ENCODE peak calls at places on chromosomes 6 and 20, in four cellular contexts. X is A549, H is K562, M is HepG2. C is an unnamed sample.

GRCh38 chr6:157518399-157519250 is 137.6 kb downstream of the ZDHHC14 start:
- DNase-seq in X (peak; percentile 15), H (peak; percentile 79), M (no peak), C (peak; percentile 10)

GRCh38 chr6:151647871-151648639 is 154.2 kb downstream of the CCDC170 start:
- DNase-seq in X (no peak), H (no peak), M (peak; percentile 56), C (no peak)

GRCh38 chr6:167687035-167687720 is 139.5 kb upstream of the AFDN start:
- DNase-seq in X (no peak), H (no peak), M (no peak), C (no peak)

GRCh38 chr6:88619951-88620350 is 343.5 kb downstream of the RNGTT start:
- DNase-seq in X (no peak), H (no peak), M (no peak), C (no peak)

GRCh38 chr6:122671246-122671645 is 61.0 kb downstream of the PKIB start:
- DNase-seq in X (no peak), H (no peak), M (no peak), C (no peak)

GRCh38 chr6:86728976-86729375 is 208.4 kb upstream of the HTR1E start:
- DNase-seq in X (no peak), H (no peak), M (no peak), C (no peak)

GRCh38 chr6:30101939-30102700 is 10.8 kb downstream of the TRIM31 start:
- DNase-seq in X (peak; percentile 83), H (peak; percentile 95), M (peak; percentile 90), C (peak; percentile 77)

GRCh38 chr6:161835426-161836029 is 561.7 kb upstream of the AGPAT4 start:
- DNase-seq in X (no peak), H (no peak), M (peak; percentile 13), C (no peak)

GRCh38 chr20:47161411-47161810 is 195.1 kb downstream of the ZMYND8 start:
- DNase-seq in X (no peak), H (no peak), M (no peak), C (no peak)

GRCh38 chr6:106918128-106918527 is 56.4 kb downstream of the CD24 start:
- DNase-seq in X (no peak), H (no peak), M (no peak), C (no peak)

GRCh38 chr6:53541900-53542299 is 3.0 kb downstream of the GCLC start:
- DNase-seq in X (no peak), H (no peak), M (no peak), C (no peak)

GRCh38 chr6:104909140-104909525 is 47.8 kb upstream of the LIN28B start:
- DNase-seq in X (no peak), H (no peak), M (no peak), C (no peak)
- TF ChIP-seq MAZ in X (no peak), H (no peak), M (no peak), C (no peak)

GRCh38 chr6:9482030-9482731 is 932.7 kb downstream of the TFAP2A start:
- DNase-seq in X (peak; percentile 44), H (no peak), M (no peak), C (peak; percentile 96)
- TF ChIP-seq MAZ in X (no peak), H (no peak), M (no peak), C (no peak)

GRCh38 chr6:4008324-4009047 is 70.5 kb downstream of the FAM217A start:
- DNase-seq in X (peak; percentile 43), H (peak; percentile 24), M (peak; percentile 86), C (peak; percentile 92)
- TF ChIP-seq MAZ in X (no peak), H (no peak), M (no peak), C (no peak)

GRCh38 chr20:19807901-19808300 is 49.8 kb downstream of the RIN2 start:
- DNase-seq in X (no peak), H (no peak), M (no peak), C (peak; percentile 52)

GRCh38 chr20:19799325-19799724 is 41.3 kb downstream of the RIN2 start:
- DNase-seq in X (no peak), H (no peak), M (no peak), C (no peak)

GRCh38 chr20:19806806-19807691 is 49.0 kb downstream of the RIN2 start:
- DNase-seq in X (no peak), H (no peak), M (no peak), C (peak; percentile 35)

GRCh38 chr20:19802099-19802491 is 44.0 kb downstream of the RIN2 start:
- DNase-seq in X (no peak), H (no peak), M (no peak), C (no peak)

DNA sequence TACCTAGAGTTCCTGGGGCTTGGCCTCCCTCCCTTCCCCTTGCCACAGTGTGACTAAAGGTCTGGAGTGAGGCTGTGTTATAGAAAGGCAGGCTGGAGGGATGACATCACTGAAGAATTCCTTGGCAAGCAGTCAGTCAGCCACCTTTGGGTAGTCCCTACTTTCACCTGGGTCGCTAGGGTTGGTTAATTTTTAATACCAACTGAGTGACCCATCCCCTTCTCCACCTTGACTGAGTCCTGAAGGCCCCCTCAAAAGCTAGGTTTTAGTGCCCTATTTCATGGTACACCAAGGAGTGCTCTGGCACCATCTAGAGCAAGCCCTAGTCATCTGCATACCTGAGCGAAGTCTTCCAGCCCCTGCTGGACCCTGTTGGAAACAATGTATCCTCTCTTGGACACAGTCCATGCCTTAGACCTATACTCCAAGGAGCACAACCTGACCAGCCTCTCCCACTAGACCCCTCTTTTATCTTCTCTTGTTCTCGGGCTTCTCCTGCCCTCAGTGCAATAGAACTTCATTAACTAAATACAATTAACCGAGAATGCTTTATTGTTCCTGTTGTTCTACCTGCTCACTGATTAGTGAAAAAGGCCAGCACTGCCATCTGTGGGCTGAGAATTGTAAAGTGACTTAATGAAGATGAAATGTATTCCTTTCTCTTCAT is 44.6 kb downstream of the RIN2 start:
- DNase-seq in X (peak; percentile 47), H (no peak), M (peak; percentile 75), C (peak; percentile 39)
- TF ChIP-seq MAZ in X (no peak), H (no peak), M (no peak), C (no peak)

GRCh38 chr6:24872769-24873168 is 63.0 kb downstream of the RIPOR2 start:
- DNase-seq in X (no peak), H (no peak), M (no peak), C (no peak)
- TF ChIP-seq MAZ in X (no peak), H (no peak), M (no peak), C (no peak)

DNA sequence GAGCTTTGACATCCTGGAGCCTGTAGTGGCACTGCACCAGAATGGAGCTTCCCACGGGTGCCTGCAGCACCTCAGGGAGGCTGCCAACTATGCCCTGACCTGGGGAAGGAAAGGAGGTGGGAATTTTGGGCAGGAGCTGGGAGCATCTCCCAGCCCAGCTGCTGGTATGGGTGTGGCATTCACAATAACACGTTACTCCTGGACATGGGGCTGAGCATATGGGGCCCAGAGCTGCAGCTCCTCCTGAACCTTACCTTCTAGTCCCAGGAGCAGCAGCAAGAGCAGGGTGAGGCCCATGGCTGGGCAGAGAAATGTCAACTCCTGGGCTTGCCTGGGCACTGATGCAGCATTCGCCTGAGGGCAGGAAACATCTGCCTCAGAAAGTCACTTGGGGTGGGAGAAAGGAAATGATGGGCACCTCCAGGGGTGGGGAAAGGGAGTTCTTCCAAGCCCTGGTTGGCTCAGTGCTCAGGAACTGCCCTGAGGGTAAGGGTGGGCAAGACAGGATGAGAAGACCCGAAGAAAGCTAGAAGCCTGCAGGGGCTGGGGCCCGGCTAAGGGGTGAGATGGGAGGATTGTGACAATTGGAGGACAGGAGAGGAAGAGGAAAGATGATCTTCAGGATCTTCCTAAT is at the start of gene TREML1:
- DNase-seq in X (no peak), H (no peak), M (no peak), C (no peak)
- TF ChIP-seq MAZ in X (no peak), H (no peak), M (no peak), C (no peak)

GRCh38 chr6:130075879-130076278 is 57.5 kb downstream of the L3MBTL3 start:
- DNase-seq in X (no peak), H (no peak), M (no peak), C (peak; percentile 8)
- TF ChIP-seq MAZ in X (no peak), H (no peak), M (no peak), C (no peak)

DNA sequence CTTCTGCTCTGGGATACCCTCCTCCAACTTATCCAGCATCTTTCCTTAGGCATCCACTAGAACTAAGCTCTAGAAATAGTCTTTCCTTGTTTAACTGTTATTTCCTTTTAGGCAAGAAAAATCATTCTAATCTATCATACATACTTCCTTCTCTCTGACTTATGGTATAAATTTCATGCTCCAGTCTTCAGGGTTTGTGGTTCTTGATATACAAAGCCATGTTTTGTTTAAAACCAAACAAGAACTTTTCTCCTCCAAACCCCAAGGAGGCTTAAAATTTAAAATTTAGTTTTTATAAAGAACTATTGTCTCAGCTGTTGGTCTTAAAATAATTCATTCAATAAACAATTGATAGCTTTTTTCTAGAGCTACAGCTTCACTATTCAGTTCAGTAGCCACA is 77.2 kb downstream of the CD164 start:
- DNase-seq in X (no peak), H (no peak), M (no peak), C (no peak)
- TF ChIP-seq MAZ in X (no peak), H (no peak), M (no peak), C (no peak)

C was measured in IMR-90.